ENCODE peak calls at places on chromosomes 11 and 22, in four cellular contexts. U is K562, R is H1, J is GM12878. Q is an unnamed sample. For H3K27me3, the result is how much of the 10 kb centered on the place peaks cover.

GRCh38 chr11:14082338-14082737 is 119.8 kb downstream of the SPON1 start:
- DNase-seq in U (no peak), R (no peak), J (no peak), Q (no peak)

GRCh38 chr11:75759832-75760231 is 8.7 kb upstream of the DGAT2 start:
- DNase-seq in U (no peak), R (no peak), J (no peak), Q (no peak)

GRCh38 chr22:30116362-30117117 is 36.3 kb downstream of the HORMAD2 start:
- DNase-seq in U (no peak), R (no peak), J (no peak), Q (peak)

GRCh38 chr11:122659676-122660571 is 4.4 kb downstream of the UBASH3B start:
- DNase-seq in U (no peak), R (no peak), J (no peak), Q (no peak)

GRCh38 chr22:37633082-37633692 is 6.3 kb upstream of the SH3BP1 start:
- DNase-seq in U (no peak), R (no peak), J (peak), Q (no peak)

GRCh38 chr11:114251797-114252327 is 44.3 kb upstream of the NNMT start:
- DNase-seq in U (peak), R (no peak), J (no peak), Q (no peak)

GRCh38 chr11:134911514-134912180 is 499.6 kb upstream of the B3GAT1 start:
- DNase-seq in U (no peak), R (no peak), J (no peak), Q (no peak)

GRCh38 chr11:76217653-76218160 is 11.4 kb upstream of the WNT11 start:
- DNase-seq in U (no peak), R (no peak), J (no peak), Q (no peak)

GRCh38 chr11:117807482-117808272 is 10.7 kb upstream of the DSCAML1 start:
- DNase-seq in U (peak), R (peak), J (no peak), Q (no peak)

GRCh38 chr11:57547854-57548377 is 10.5 kb downstream of the SMTNL1 start:
- DNase-seq in U (no peak), R (no peak), J (no peak), Q (no peak)

DNA sequence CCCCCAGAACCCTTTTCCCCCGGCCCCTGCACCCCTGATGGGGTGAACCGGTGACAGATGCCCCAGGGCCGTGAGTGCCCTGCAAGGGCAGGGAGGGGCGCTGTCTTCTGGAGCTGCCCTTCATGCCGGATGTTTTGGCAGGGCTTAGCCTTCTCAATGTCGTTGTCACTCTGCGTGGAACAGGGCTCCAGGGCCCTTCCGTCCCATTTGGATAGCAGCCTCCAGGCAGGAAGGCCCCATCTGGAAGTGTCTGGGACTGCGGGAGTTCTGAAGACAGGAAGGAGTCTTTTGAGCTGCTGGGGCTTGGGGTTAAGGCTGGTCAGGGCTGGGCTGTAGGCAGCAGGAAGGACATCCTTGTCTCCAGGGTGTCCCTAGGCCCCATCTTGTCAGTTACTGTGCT is 4.6 kb downstream of the FRMD8 start:
- DNase-seq in U (no peak), R (no peak), J (no peak), Q (no peak)
- TF ChIP-seq KDM1A in U (no peak), R (no peak), J (no peak), Q (no peak)

GRCh38 chr11:5317301-5317700 is 6.8 kb downstream of the OR51B2 start:
- DNase-seq in U (no peak), R (no peak), J (no peak), Q (no peak)
- H3K27me3 ChIP-seq in U (under half), R (under half), J (under half), Q (under half)

GRCh38 chr11:20161923-20162322 is 1.6 kb upstream of the DBX1 start:
- DNase-seq in U (no peak), R (no peak), J (no peak), Q (no peak)

GRCh38 chr11:20162340-20162739 is 2.1 kb upstream of the DBX1 start:
- DNase-seq in U (no peak), R (no peak), J (no peak), Q (no peak)

GRCh38 chr11:20163778-20164133 is 3.5 kb upstream of the DBX1 start:
- DNase-seq in U (no peak), R (no peak), J (no peak), Q (no peak)

GRCh38 chr11:20164152-20164551 is 3.9 kb upstream of the DBX1 start:
- DNase-seq in U (no peak), R (no peak), J (no peak), Q (no peak)

DNA sequence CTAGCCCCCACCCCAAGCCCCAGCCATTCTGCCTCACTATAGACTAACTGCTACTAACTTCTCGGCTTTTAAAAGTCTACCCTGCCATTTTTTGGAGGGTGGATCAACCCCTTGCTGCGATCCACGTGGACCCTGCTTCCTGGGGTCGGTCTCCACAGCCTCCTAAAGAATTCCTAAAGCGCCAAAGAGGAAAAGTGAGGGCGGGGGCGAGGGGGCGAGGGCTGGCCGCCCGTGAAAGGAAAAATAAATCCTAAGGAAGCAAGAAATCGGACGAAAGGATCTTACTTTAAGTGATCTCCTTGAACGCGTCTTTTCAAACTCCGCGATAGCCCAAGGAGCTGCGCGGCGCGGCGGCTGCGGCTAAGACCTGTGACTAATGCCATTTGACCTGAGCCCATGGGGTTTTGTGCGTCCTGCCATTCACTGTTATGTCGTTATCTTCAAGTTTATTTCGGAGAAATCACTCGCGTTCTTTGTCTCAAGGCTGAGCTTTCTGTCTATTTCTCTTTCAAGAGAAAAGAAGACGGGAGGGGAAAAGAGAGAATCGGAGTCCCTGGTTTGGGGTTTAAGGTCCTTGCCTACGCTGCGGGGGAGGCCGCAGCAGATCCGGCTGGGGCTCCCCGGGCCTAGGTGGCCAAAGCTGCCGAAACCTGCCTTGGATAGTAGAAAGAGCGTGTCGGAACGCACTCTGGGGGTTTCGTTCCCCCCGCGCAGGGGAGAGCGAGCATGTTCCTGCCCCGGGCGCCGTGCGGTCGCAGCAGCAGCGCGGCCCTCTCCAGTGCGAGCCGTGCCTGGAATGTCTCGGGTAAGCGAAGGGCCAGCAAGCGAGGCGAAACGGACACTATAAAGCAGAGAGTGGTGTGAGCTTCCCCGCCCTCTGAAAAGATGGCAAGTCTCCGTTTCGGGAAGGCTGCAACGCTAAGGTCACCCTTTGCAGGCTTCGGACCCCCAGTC is 2.8 kb upstream of the DBX1 start:
- DNase-seq in U (peak), R (peak), J (no peak), Q (no peak)
- TF ChIP-seq KDM1A in U (no peak), R (no peak), J (no peak), Q (no peak)

GRCh38 chr11:45617886-45618601 is 47.4 kb downstream of the CHST1 start:
- DNase-seq in U (no peak), R (no peak), J (no peak), Q (no peak)
- H3K27me3 ChIP-seq in U (under half), R (under half), J (under half), Q (under half)

GRCh38 chr11:131581006-131581405 is 210.6 kb downstream of the NTM start:
- DNase-seq in U (no peak), R (no peak), J (no peak), Q (no peak)

GRCh38 chr11:131588057-131588456 is 217.6 kb downstream of the NTM start:
- DNase-seq in U (no peak), R (no peak), J (no peak), Q (no peak)

GRCh38 chr11:131582021-131582531 is 211.7 kb downstream of the NTM start:
- DNase-seq in U (no peak), R (no peak), J (no peak), Q (no peak)

GRCh38 chr11:131583823-131584222 is 213.4 kb downstream of the NTM start:
- DNase-seq in U (no peak), R (no peak), J (no peak), Q (no peak)

DNA sequence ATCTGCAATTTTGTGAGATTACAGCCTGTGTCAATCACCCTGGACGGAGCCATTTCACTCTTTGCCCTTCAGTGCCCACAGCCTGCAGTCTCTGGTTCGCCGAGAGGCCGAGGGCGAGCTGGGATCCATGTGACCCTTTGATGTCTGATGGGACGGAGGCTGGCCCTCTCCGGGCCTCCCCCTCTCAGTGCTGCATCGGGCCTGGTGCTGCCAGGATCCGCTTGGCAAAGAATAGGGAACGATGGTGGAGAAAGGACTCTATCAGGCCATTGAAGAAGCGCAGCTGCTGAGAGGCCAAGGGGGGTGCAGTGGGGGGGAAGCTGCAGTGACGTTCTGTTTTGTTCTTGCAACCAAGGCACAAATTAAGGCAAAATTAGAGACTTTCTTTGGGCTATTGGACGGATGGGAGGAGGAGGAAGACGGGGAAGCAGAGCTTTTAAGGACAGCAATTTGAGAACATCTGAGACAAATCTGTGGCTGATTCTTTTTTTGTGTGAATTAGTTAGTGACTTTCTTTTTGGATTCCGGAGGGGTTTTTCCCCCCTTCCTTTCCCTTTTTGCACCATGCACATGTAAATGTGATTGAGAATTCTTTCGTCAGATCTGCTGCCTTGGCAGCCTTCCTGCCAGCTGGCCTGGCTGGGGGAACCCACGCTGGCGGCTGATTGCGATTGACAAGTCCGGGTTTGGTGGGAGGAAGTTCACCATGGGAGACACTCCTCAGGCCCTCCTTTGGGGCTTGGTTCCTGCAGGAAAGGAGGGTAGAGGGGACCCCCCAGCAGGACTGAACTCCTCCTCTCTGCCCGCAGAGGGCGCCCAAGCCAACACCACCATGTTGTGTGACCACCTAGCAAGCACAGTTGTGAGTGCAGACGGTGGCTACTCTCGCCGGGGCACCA is 214.5 kb downstream of the NTM start:
- DNase-seq in U (peak), R (peak), J (no peak), Q (no peak)
- TF ChIP-seq KDM1A in U (no peak), R (no peak), J (no peak), Q (no peak)

Q was measured in HepG2.